ENCODE peak calls at places on chromosomes 2 and 18, in ten cellular contexts. J is kidney, A is neural progenitor cell, D is NT2/D1, L is IMR-90, R is MM.1S, V is Karpas-422, Z is HepG2, S is astrocyte, H is K562. T is an unnamed sample.
A peak's percentile ranks its signal among the peaks of the same experiment; 100 is the strongest.

GRCh38 chr18:62768172-62768943 is 53.0 kb downstream of the PHLPP1 start:
- DNase-seq in J (no peak), A (no peak), D (no peak), L (no peak), R (no peak), V (no peak), Z (no peak), S (no peak), H (no peak), T (no peak)

GRCh38 chr2:24399434-24400206 is 39.3 kb upstream of the ITSN2 start:
- DNase-seq in J (no peak), A (no peak), D (no peak), L (no peak), R (no peak), V (no peak), Z (peak; percentile 45), S (no peak), H (no peak), T (no peak)

GRCh38 chr18:32328379-32328778 is 138.5 kb downstream of the MEP1B start:
- DNase-seq in J (no peak), A (no peak), D (no peak), L (peak; percentile 87), R (no peak), V (no peak), Z (no peak), S (peak; percentile 80), H (no peak), T (no peak)

GRCh38 chr2:64142817-64143153 is 1.4 kb downstream of the PELI1 start:
- DNase-seq in J (no peak), A (no peak), D (no peak), L (peak; percentile 4), R (peak; percentile 30), V (no peak), Z (no peak), S (no peak), H (no peak), T (no peak)

GRCh38 chr2:226781471-226781870 is 18.1 kb downstream of the IRS1 start:
- DNase-seq in J (no peak), A (peak; percentile 43), D (no peak), L (no peak), R (no peak), V (no peak), Z (no peak), S (no peak), H (no peak), T (no peak)

GRCh38 chr2:24459224-24459799 is 31.7 kb upstream of the NCOA1 start:
- DNase-seq in J (no peak), A (no peak), D (no peak), L (no peak), R (no peak), V (no peak), Z (no peak), S (no peak), H (no peak), T (no peak)

GRCh38 chr2:12844511-12844910 is 127.8 kb downstream of the TRIB2 start:
- DNase-seq in J (no peak), A (peak; percentile 7), D (no peak), L (no peak), R (no peak), V (no peak), Z (no peak), S (no peak), H (no peak), T (no peak)

GRCh38 chr2:238376884-238377391 is 49.8 kb upstream of the ASB1 start:
- DNase-seq in J (no peak), A (no peak), D (no peak), L (peak; percentile 30), R (no peak), V (no peak), Z (no peak), S (peak; percentile 75), H (no peak), T (no peak)

GRCh38 chr2:236180831-236181453 is 12.8 kb upstream of the GBX2 start:
- DNase-seq in J (peak; percentile 26), A (peak; percentile 83), D (no peak), L (peak; percentile 65), R (peak; percentile 32), V (peak; percentile 75), Z (peak; percentile 60), S (peak; percentile 41), H (peak; percentile 67), T (peak; percentile 69)

GRCh38 chr2:43269706-43270105 is 43.3 kb upstream of the ZFP36L2 start:
- DNase-seq in J (no peak), A (no peak), D (no peak), L (peak; percentile 81), R (no peak), V (no peak), Z (no peak), S (peak; percentile 82), H (no peak), T (peak; percentile 51)

GRCh38 chr2:42922790-42923631 is 130.6 kb upstream of the HAAO start:
- DNase-seq in J (no peak), A (no peak), D (no peak), L (peak; percentile 81), R (no peak), V (no peak), Z (peak; percentile 42), S (peak; percentile 92), H (no peak), T (no peak)

GRCh38 chr18:34729264-34729663 is 19.2 kb downstream of the DTNA start:
- DNase-seq in J (no peak), A (peak; percentile 70), D (peak; percentile 30), L (no peak), R (no peak), V (peak; percentile 70), Z (peak; percentile 23), S (no peak), H (no peak), T (peak; percentile 27)

GRCh38 chr18:50742947-50743346 is 76.9 kb downstream of the MRO start:
- DNase-seq in J (no peak), A (no peak), D (no peak), L (no peak), R (no peak), V (no peak), Z (no peak), S (no peak), H (no peak), T (no peak)

GRCh38 chr2:203893823-203894222 is 26.3 kb downstream of the CTLA4 start:
- DNase-seq in J (no peak), A (no peak), D (no peak), L (no peak), R (no peak), V (no peak), Z (no peak), S (no peak), H (no peak), T (no peak)

GRCh38 chr2:207473203-207473865 is 56.4 kb upstream of the CREB1 start:
- DNase-seq in J (no peak), A (peak; percentile 79), D (peak; percentile 65), L (peak; percentile 88), R (peak; percentile 60), V (peak; percentile 81), Z (peak; percentile 30), S (peak; percentile 78), H (no peak), T (no peak)
- H3K9ac ChIP-seq in J (no peak overlapping the region), A (no peak overlapping the region), D (no peak overlapping the region), L (peak overlapping the region; percentile 31), R (no peak overlapping the region), V (no peak overlapping the region), Z (no peak overlapping the region), S (peak overlapping the region; percentile 77), H (no peak overlapping the region), T (no peak overlapping the region)

GRCh38 chr2:96832751-96833507 is 10.9 kb downstream of the ANKRD23 start:
- DNase-seq in J (peak; percentile 91), A (peak; percentile 93), D (peak; percentile 76), L (peak; percentile 64), R (no peak), V (no peak), Z (no peak), S (peak; percentile 20), H (no peak), T (no peak)
- H3K4me3 ChIP-seq in J (no peak overlapping the region), A (peak overlapping the region; percentile 27), D (peak overlapping the region; percentile 16), L (no peak overlapping the region), R (no peak overlapping the region), V (no peak overlapping the region), Z (no peak overlapping the region), S (no peak overlapping the region), H (no peak overlapping the region), T (no peak overlapping the region)

GRCh38 chr2:11750917-11751316 is 4.5 kb downstream of the LPIN1 start:
- DNase-seq in J (no peak), A (no peak), D (no peak), L (no peak), R (peak; percentile 67), V (no peak), Z (no peak), S (peak; percentile 50), H (no peak), T (no peak)

GRCh38 chr2:11749646-11750349 is 3.4 kb downstream of the LPIN1 start:
- DNase-seq in J (no peak), A (no peak), D (no peak), L (peak; percentile 18), R (peak; percentile 88), V (no peak), Z (no peak), S (no peak), H (no peak), T (no peak)

GRCh38 chr2:11748018-11748860 is 1.8 kb downstream of the LPIN1 start:
- DNase-seq in J (no peak), A (no peak), D (no peak), L (no peak), R (peak; percentile 66), V (no peak), Z (no peak), S (no peak), H (peak; percentile 31), T (no peak)

GRCh38 chr2:11750422-11750821 is 4.0 kb downstream of the LPIN1 start:
- DNase-seq in J (no peak), A (no peak), D (no peak), L (no peak), R (peak; percentile 97), V (peak; percentile 48), Z (no peak), S (no peak), H (no peak), T (no peak)

DNA sequence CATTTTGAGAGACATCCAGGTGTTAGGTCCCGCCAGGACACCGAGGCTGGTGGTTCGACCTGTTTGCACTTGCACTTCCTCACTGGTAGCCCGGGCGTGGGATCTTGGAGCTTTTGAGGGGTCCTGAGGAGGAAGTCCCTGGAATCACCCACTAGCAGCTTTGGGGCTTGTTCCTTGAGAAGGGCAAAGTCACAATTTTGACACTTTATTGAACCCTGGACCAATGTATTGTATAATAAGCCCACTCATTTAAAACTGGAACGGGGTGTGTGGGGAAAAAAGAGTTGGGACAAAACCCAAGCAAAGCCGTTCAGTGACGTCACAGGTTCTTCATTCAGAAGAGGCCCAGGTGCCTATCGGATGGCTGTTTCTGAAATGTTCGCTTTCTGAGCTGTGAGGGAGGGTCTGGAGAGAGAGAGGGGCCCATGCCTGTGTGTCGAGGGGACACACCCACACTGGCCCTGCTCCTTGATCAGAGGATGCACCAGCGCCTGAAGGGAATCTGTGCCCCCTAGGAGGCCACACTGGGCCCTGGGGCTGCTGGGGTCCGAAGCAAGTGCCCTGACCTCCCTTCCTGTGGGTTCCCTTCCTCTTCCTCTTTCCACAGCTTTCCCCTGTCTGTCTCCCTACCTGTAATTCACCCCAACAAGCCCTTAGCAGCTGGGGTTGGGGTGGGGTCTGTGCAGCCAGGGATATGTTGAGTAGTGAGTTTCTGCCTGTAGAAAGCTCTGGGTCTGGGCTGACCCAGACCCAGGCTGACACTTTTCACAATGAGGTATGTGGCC is 2.6 kb downstream of the LPIN1 start:
- DNase-seq in J (no peak), A (no peak), D (no peak), L (no peak), R (peak; percentile 45), V (no peak), Z (no peak), S (no peak), H (no peak), T (no peak)
- H3K4me1 ChIP-seq in J (peaks cover 5% of the 10 kb centered on the region), A (peaks cover 39% of the 10 kb centered on the region), D (peaks cover 15% of the 10 kb centered on the region), L (peaks cover 21% of the 10 kb centered on the region), R (peaks cover 60% of the 10 kb centered on the region), V (peaks cover 75% of the 10 kb centered on the region), Z (peaks cover 47% of the 10 kb centered on the region), S (peaks cover 46% of the 10 kb centered on the region), H (peaks cover 72% of the 10 kb centered on the region), T (peaks cover 24% of the 10 kb centered on the region)

GRCh38 chr2:118050386-118050785 is 36.5 kb upstream of the CCDC93 start:
- DNase-seq in J (no peak), A (no peak), D (no peak), L (no peak), R (no peak), V (no peak), Z (no peak), S (peak; percentile 25), H (no peak), T (no peak)
- H3K9ac ChIP-seq in J (no peak overlapping the region), A (no peak overlapping the region), D (no peak overlapping the region), L (no peak overlapping the region), R (no peak overlapping the region), V (no peak overlapping the region), Z (no peak overlapping the region), S (no peak overlapping the region), H (no peak overlapping the region), T (no peak overlapping the region)